ENCODE peak calls at places on chromosomes 16 and 17, in six cellular contexts. D, L, G, Y, C and X are unnamed samples.

GRCh38 chr17:10737168-10737622 is 7.4 kb upstream of the TMEM220 start:
- DNase-seq in G (no peak), C (no peak), Y (peak), D (no peak), L (peak), X (no peak)

GRCh38 chr16:68590201-68590994 is 51.3 kb downstream of the ZFP90 start:
- DNase-seq in G (peak), Y (peak), L (peak), C (peak), D (peak), X (no peak)

GRCh38 chr17:76274559-76274956 is 9.4 kb downstream of the UBALD2 start:
- DNase-seq in Y (no peak), L (no peak), D (no peak), G (no peak), C (no peak), X (no peak)

GRCh38 chr16:67481561-67482259 is 753 bp upstream of the ATP6V0D1 start:
- DNase-seq in D (peak), Y (no peak), G (no peak), C (no peak), L (peak), X (no peak)

GRCh38 chr16:167117-167462 is 1.3 kb downstream of the HBM start:
- DNase-seq in G (no peak), Y (no peak), D (no peak), L (no peak), C (no peak), X (no peak)

GRCh38 chr16:14013571-14014283 is 57.4 kb upstream of the MRTFB start:
- DNase-seq in C (no peak), Y (no peak), G (peak), L (peak), D (no peak), X (peak)

GRCh38 chr16:24516900-24517669 is 22.3 kb upstream of the RBBP6 start:
- DNase-seq in D (peak), Y (peak), L (peak), C (peak), G (peak), X (peak)

GRCh38 chr17:80931421-80932265 is 60.0 kb upstream of the CHMP6 start:
- DNase-seq in D (no peak), L (peak), C (no peak), Y (no peak), G (peak), X (peak)

GRCh38 chr17:77331161-77331864 is 190.5 kb downstream of the SEC14L1 start:
- DNase-seq in L (peak), C (peak), D (peak), G (no peak), Y (peak), X (no peak)

GRCh38 chr17:64662774-64663367 is 764 bp upstream of the SMURF2 start:
- DNase-seq in Y (peak), C (peak), D (no peak), G (no peak), L (no peak), X (no peak)

GRCh38 chr16:87324411-87325275 is 7.5 kb upstream of the C16orf95 start:
- DNase-seq in Y (no peak), G (no peak), C (peak), D (peak), L (peak), X (no peak)